ENCODE peak calls at places on chromosomes 1 and 21, in five cellular contexts. One of them, this sample, is unnamed.
A peak's percentile ranks its signal among the peaks of the same experiment; 100 is the strongest.

GRCh38 chr1:248825136-248825535 is 579 bp downstream of the SH3BP5L start:
- DNase-seq in tibial artery: no peak
- DNase-seq in AG10803: peak; percentile 44
- DNase-seq in cardiac muscle cell: peak; percentile 33
- DNase-seq in left ventricle myocardium inferior: no peak
- DNase-seq in this sample: peak; percentile 49

GRCh38 chr1:161069731-161070270 is at the start of gene ARHGAP30:
- DNase-seq in tibial artery: peak; percentile 58
- DNase-seq in AG10803: no peak
- DNase-seq in cardiac muscle cell: no peak
- DNase-seq in left ventricle myocardium inferior: peak; percentile 62
- DNase-seq in this sample: no peak

GRCh38 chr1:15851251-15852035 is 3.9 kb downstream of the SPEN start:
- DNase-seq in tibial artery: no peak
- DNase-seq in AG10803: no peak
- DNase-seq in cardiac muscle cell: no peak
- DNase-seq in left ventricle myocardium inferior: no peak
- DNase-seq in this sample: no peak

GRCh38 chr1:227855687-227856086 is 40.2 kb downstream of the PRSS38 start:
- DNase-seq in tibial artery: no peak
- DNase-seq in AG10803: no peak
- DNase-seq in cardiac muscle cell: no peak
- DNase-seq in left ventricle myocardium inferior: no peak
- DNase-seq in this sample: no peak

GRCh38 chr21:35323947-35324346 is 274.8 kb upstream of the RUNX1 start:
- DNase-seq in tibial artery: peak; percentile 50
- DNase-seq in AG10803: peak; percentile 74
- DNase-seq in cardiac muscle cell: peak; percentile 63
- DNase-seq in left ventricle myocardium inferior: peak; percentile 44
- DNase-seq in this sample: peak; percentile 51

GRCh38 chr1:44677201-44677520 is 2.6 kb downstream of the ARMH1 start:
- DNase-seq in tibial artery: no peak
- DNase-seq in AG10803: peak; percentile 72
- DNase-seq in cardiac muscle cell: peak; percentile 65
- DNase-seq in left ventricle myocardium inferior: no peak
- DNase-seq in this sample: peak; percentile 70

GRCh38 chr1:211519602-211520001 is 27.6 kb upstream of the RD3 start:
- DNase-seq in tibial artery: no peak
- DNase-seq in AG10803: no peak
- DNase-seq in cardiac muscle cell: no peak
- DNase-seq in left ventricle myocardium inferior: no peak
- DNase-seq in this sample: no peak

GRCh38 chr1:200960948-200961340 is 62.6 kb downstream of the KIF21B start:
- DNase-seq in tibial artery: no peak
- DNase-seq in AG10803: no peak
- DNase-seq in cardiac muscle cell: no peak
- DNase-seq in left ventricle myocardium inferior: no peak
- DNase-seq in this sample: no peak

GRCh38 chr1:204574856-204575145 is 58.6 kb downstream of the MDM4 start:
- DNase-seq in tibial artery: no peak
- DNase-seq in AG10803: peak; percentile 42
- DNase-seq in cardiac muscle cell: no peak
- DNase-seq in left ventricle myocardium inferior: peak; percentile 67
- DNase-seq in this sample: peak; percentile 4

GRCh38 chr21:26095131-26095530 is 75.4 kb downstream of the APP start:
- DNase-seq in tibial artery: no peak
- DNase-seq in AG10803: no peak
- DNase-seq in cardiac muscle cell: no peak
- DNase-seq in left ventricle myocardium inferior: no peak
- DNase-seq in this sample: peak; percentile 29

GRCh38 chr1:56061824-56062223 is 517.5 kb downstream of the PLPP3 start:
- DNase-seq in tibial artery: no peak
- DNase-seq in AG10803: no peak
- DNase-seq in cardiac muscle cell: no peak
- DNase-seq in left ventricle myocardium inferior: no peak
- DNase-seq in this sample: no peak

GRCh38 chr1:155005076-155005971 is 2.7 kb downstream of the ZBTB7B start:
- DNase-seq in tibial artery: peak; percentile 77
- DNase-seq in AG10803: peak; percentile 56
- DNase-seq in cardiac muscle cell: no peak
- DNase-seq in left ventricle myocardium inferior: peak; percentile 81
- DNase-seq in this sample: no peak

GRCh38 chr1:97920275-97920831 is 481 bp downstream of the DPYD start:
- DNase-seq in tibial artery: peak; percentile 18
- DNase-seq in AG10803: peak; percentile 31
- DNase-seq in cardiac muscle cell: peak; percentile 39
- DNase-seq in left ventricle myocardium inferior: no peak
- DNase-seq in this sample: peak; percentile 38

GRCh38 chr1:161119379-161120061 is 1.6 kb downstream of the NIT1 start:
- DNase-seq in tibial artery: no peak
- DNase-seq in AG10803: peak; percentile 69
- DNase-seq in cardiac muscle cell: peak; percentile 82
- DNase-seq in left ventricle myocardium inferior: no peak
- DNase-seq in this sample: peak; percentile 86

GRCh38 chr1:219774386-219774785 is 154.0 kb downstream of the SLC30A10 start:
- DNase-seq in tibial artery: no peak
- DNase-seq in AG10803: no peak
- DNase-seq in cardiac muscle cell: no peak
- DNase-seq in left ventricle myocardium inferior: no peak
- DNase-seq in this sample: peak; percentile 61

GRCh38 chr1:98692482-98692881 is 31.0 kb downstream of the SNX7 start:
- DNase-seq in tibial artery: no peak
- DNase-seq in AG10803: no peak
- DNase-seq in cardiac muscle cell: no peak
- DNase-seq in left ventricle myocardium inferior: no peak
- DNase-seq in this sample: no peak

GRCh38 chr1:243246916-243247315 is 8.2 kb downstream of the CEP170 start:
- DNase-seq in tibial artery: no peak
- DNase-seq in AG10803: peak; percentile 45
- DNase-seq in cardiac muscle cell: peak; percentile 51
- DNase-seq in left ventricle myocardium inferior: no peak
- DNase-seq in this sample: peak; percentile 76

GRCh38 chr1:184350573-184350972 is 36.3 kb upstream of the C1orf21 start:
- DNase-seq in tibial artery: no peak
- DNase-seq in AG10803: no peak
- DNase-seq in cardiac muscle cell: no peak
- DNase-seq in left ventricle myocardium inferior: no peak
- DNase-seq in this sample: no peak

GRCh38 chr1:152182942-152183341 is 23.9 kb upstream of the RPTN start:
- DNase-seq in tibial artery: peak; percentile 51
- DNase-seq in AG10803: peak; percentile 92
- DNase-seq in cardiac muscle cell: peak; percentile 89
- DNase-seq in left ventricle myocardium inferior: no peak
- DNase-seq in this sample: peak; percentile 90

GRCh38 chr1:32275424-32275823 is 16.5 kb upstream of the HDAC1 start:
- DNase-seq in tibial artery: no peak
- DNase-seq in AG10803: no peak
- DNase-seq in cardiac muscle cell: peak; percentile 47
- DNase-seq in left ventricle myocardium inferior: no peak
- DNase-seq in this sample: peak; percentile 4

GRCh38 chr1:182968151-182968741 is 15.3 kb upstream of the SHCBP1L start:
- DNase-seq in tibial artery: no peak
- DNase-seq in AG10803: no peak
- DNase-seq in cardiac muscle cell: peak; percentile 12
- DNase-seq in left ventricle myocardium inferior: no peak
- DNase-seq in this sample: no peak

GRCh38 chr1:54200519-54200997 is 591 bp downstream of the MRPL37 start:
- DNase-seq in tibial artery: no peak
- DNase-seq in AG10803: peak; percentile 8
- DNase-seq in cardiac muscle cell: no peak
- DNase-seq in left ventricle myocardium inferior: no peak
- DNase-seq in this sample: peak; percentile 6

GRCh38 chr21:38811257-38811656 is 5.5 kb downstream of the ETS2 start:
- DNase-seq in tibial artery: no peak
- DNase-seq in AG10803: peak; percentile 89
- DNase-seq in cardiac muscle cell: peak; percentile 72
- DNase-seq in left ventricle myocardium inferior: no peak
- DNase-seq in this sample: peak; percentile 99

GRCh38 chr1:54407957-54408700 is 1.9 kb upstream of the SSBP3 start:
- DNase-seq in tibial artery: peak; percentile 52
- DNase-seq in AG10803: peak; percentile 87
- DNase-seq in cardiac muscle cell: peak; percentile 76
- DNase-seq in left ventricle myocardium inferior: no peak
- DNase-seq in this sample: peak; percentile 93

GRCh38 chr1:15886613-15887167 is 39.2 kb downstream of the SPEN start:
- DNase-seq in tibial artery: no peak
- DNase-seq in AG10803: no peak
- DNase-seq in cardiac muscle cell: no peak
- DNase-seq in left ventricle myocardium inferior: no peak
- DNase-seq in this sample: no peak

GRCh38 chr1:218948446-218948845 is 225.2 kb upstream of the LYPLAL1 start:
- DNase-seq in tibial artery: no peak
- DNase-seq in AG10803: no peak
- DNase-seq in cardiac muscle cell: no peak
- DNase-seq in left ventricle myocardium inferior: no peak
- DNase-seq in this sample: no peak

GRCh38 chr1:53896673-53897229 is 2.8 kb downstream of the DIO1 start:
- DNase-seq in tibial artery: peak; percentile 27
- DNase-seq in AG10803: peak; percentile 96
- DNase-seq in cardiac muscle cell: peak; percentile 79
- DNase-seq in left ventricle myocardium inferior: no peak
- DNase-seq in this sample: peak; percentile 85

GRCh38 chr1:29201595-29202051 is 19.9 kb upstream of the SRSF4 start:
- DNase-seq in tibial artery: no peak
- DNase-seq in AG10803: no peak
- DNase-seq in cardiac muscle cell: no peak
- DNase-seq in left ventricle myocardium inferior: no peak
- DNase-seq in this sample: no peak

GRCh38 chr1:93676424-93676823 is 5.2 kb downstream of the BCAR3 start:
- DNase-seq in tibial artery: peak; percentile 46
- DNase-seq in AG10803: peak; percentile 34
- DNase-seq in cardiac muscle cell: peak; percentile 89
- DNase-seq in left ventricle myocardium inferior: peak; percentile 66
- DNase-seq in this sample: peak; percentile 31

GRCh38 chr1:199123615-199124014 is 484.8 kb downstream of the PTPRC start:
- DNase-seq in tibial artery: no peak
- DNase-seq in AG10803: peak; percentile 97
- DNase-seq in cardiac muscle cell: peak; percentile 68
- DNase-seq in left ventricle myocardium inferior: no peak
- DNase-seq in this sample: peak; percentile 85

GRCh38 chr1:179818743-179819173 is 58.8 kb downstream of the TOR1AIP2 start:
- DNase-seq in tibial artery: no peak
- DNase-seq in AG10803: no peak
- DNase-seq in cardiac muscle cell: peak; percentile 58
- DNase-seq in left ventricle myocardium inferior: peak; percentile 58
- DNase-seq in this sample: peak; percentile 50

GRCh38 chr21:35615325-35615724 is 445.0 kb downstream of the SETD4 start:
- DNase-seq in tibial artery: no peak
- DNase-seq in AG10803: no peak
- DNase-seq in cardiac muscle cell: no peak
- DNase-seq in left ventricle myocardium inferior: no peak
- DNase-seq in this sample: no peak

GRCh38 chr1:30036666-30037065 is 686.7 kb downstream of the MATN1 start:
- DNase-seq in tibial artery: no peak
- DNase-seq in AG10803: no peak
- DNase-seq in cardiac muscle cell: no peak
- DNase-seq in left ventricle myocardium inferior: no peak
- DNase-seq in this sample: no peak

GRCh38 chr1:206505702-206506375 is 1.5 kb upstream of the RASSF5 start:
- DNase-seq in tibial artery: no peak
- DNase-seq in AG10803: peak; percentile 62
- DNase-seq in cardiac muscle cell: peak; percentile 68
- DNase-seq in left ventricle myocardium inferior: no peak
- DNase-seq in this sample: peak; percentile 59
- TF ChIP-seq CTCF in tibial artery: peak; percentile 33
- TF ChIP-seq CTCF in AG10803: peak; percentile 82
- TF ChIP-seq CTCF in cardiac muscle cell: peak; percentile 79
- TF ChIP-seq CTCF in left ventricle myocardium inferior: peak; percentile 42
- TF ChIP-seq CTCF in this sample: peak; percentile 85

DNA sequence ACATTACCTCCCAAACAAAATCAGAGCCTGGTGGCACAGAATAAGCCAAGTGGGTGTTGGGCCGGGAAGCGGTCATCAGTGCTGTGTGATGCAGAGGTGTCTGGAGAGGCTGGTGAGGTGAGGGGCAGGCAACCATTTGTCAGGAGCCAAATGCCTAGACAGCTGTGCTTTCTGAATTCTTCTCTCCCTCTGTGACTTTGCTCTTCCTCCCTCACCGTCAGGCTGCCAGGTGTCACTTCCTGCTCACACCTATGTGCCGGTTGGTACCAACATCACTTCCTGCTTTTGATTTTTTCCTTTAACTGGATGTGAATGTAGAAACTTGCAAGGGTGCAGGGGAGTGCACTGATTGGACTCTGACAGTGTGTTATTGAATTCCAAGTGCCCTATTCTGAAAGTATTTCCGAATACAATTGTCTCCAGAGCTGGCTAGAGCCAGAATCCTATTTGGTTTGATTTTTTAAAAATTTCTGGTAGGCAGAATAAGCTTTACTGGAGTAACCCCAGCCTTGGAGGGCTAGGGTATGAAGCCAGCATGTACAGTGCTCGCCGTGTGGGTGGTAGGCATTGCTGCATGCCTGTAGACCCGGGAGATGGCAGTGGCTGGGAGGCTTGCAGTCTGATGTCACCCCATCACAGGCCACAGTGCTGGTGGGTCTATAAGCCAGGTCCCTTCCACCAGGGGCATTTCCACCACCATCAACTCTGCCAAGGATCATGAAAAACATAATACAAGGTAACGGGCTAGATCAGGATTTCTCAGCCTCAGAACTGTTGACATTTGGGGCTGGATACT is 210.9 kb downstream of the KAZN start:
- DNase-seq in tibial artery: no peak
- DNase-seq in AG10803: no peak
- DNase-seq in cardiac muscle cell: no peak
- DNase-seq in left ventricle myocardium inferior: no peak
- DNase-seq in this sample: no peak
- H3K4me3 ChIP-seq in tibial artery: no peak overlapping the region
- H3K4me3 ChIP-seq in AG10803: no peak overlapping the region
- H3K4me3 ChIP-seq in cardiac muscle cell: no peak overlapping the region
- H3K4me3 ChIP-seq in left ventricle myocardium inferior: no peak overlapping the region
- H3K4me3 ChIP-seq in this sample: no peak overlapping the region

GRCh38 chr1:10888289-10888688 is 91.8 kb upstream of the CASZ1 start:
- DNase-seq in tibial artery: no peak
- DNase-seq in AG10803: no peak
- DNase-seq in cardiac muscle cell: no peak
- DNase-seq in left ventricle myocardium inferior: no peak
- DNase-seq in this sample: no peak
- TF ChIP-seq CTCF in tibial artery: no peak
- TF ChIP-seq CTCF in AG10803: no peak
- TF ChIP-seq CTCF in cardiac muscle cell: no peak
- TF ChIP-seq CTCF in left ventricle myocardium inferior: no peak
- TF ChIP-seq CTCF in this sample: no peak

DNA sequence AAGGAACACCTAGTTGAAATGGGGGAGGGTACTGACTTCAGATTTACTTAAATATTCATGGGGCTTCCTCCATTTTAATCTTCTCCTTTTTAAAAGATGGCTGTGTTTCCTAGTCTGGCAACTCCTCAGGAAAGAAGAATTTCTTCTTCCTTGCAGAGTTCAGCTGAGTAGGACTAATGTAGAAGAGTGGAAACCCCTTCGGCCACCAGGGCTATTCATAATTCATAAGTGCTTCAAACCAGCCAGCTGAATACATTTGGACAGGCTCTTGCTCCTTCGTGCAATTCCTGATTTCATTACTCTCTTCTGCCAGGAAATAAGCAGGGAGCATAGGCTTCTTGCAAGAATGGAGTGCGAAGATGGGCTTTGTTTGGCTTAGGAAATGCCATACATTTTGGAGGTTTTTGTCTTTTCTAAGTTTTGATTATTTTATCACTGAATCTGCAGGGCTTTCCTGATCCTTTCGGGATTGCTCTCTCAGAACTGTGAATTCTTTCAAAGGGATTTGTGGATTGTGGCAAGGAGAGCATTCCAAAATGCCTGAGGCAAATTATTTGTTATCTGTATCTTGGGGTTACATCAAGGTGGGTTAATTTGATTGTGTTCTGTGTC is 179.5 kb upstream of the SGIP1 start:
- DNase-seq in tibial artery: no peak
- DNase-seq in AG10803: peak; percentile 81
- DNase-seq in cardiac muscle cell: peak; percentile 77
- DNase-seq in left ventricle myocardium inferior: no peak
- DNase-seq in this sample: no peak
- H3K4me3 ChIP-seq in tibial artery: no peak overlapping the region
- H3K4me3 ChIP-seq in AG10803: peak overlapping the region; percentile 16
- H3K4me3 ChIP-seq in cardiac muscle cell: no peak overlapping the region
- H3K4me3 ChIP-seq in left ventricle myocardium inferior: peak overlapping the region; percentile 30
- H3K4me3 ChIP-seq in this sample: no peak overlapping the region